ENCODE peak calls at places on chromosomes 13 and 19, in five cellular contexts. B is neural progenitor cell, N is bronchial epithelial cell, I is AG04450, E is AG09309. C is an unnamed sample.
A peak's percentile ranks its signal among the peaks of the same experiment; 100 is the strongest.

GRCh38 chr19:12596927-12597548 is 13.6 kb downstream of the ZNF490 start:
- DNase-seq in B (no peak), N (no peak), I (no peak), E (no peak), C (no peak)

GRCh38 chr13:95756072-95756471 is 79.1 kb downstream of the DNAJC3 start:
- DNase-seq in B (no peak), N (no peak), I (no peak), E (no peak), C (no peak)

GRCh38 chr13:73158851-73159250 is 100.0 kb downstream of the KLF5 start:
- DNase-seq in B (no peak), N (peak; percentile 86), I (peak; percentile 30), E (no peak), C (no peak)

GRCh38 chr19:7641288-7642276 is 4.7 kb downstream of the STXBP2 start:
- DNase-seq in B (peak; percentile 26), N (no peak), I (no peak), E (no peak), C (no peak)

GRCh38 chr19:20367811-20368294 is 197.7 kb downstream of the ZNF737 start:
- DNase-seq in B (peak; percentile 71), N (no peak), I (no peak), E (no peak), C (no peak)

GRCh38 chr13:95588721-95589120 is 36.2 kb downstream of the CLDN10 start:
- DNase-seq in B (no peak), N (peak; percentile 85), I (no peak), E (peak; percentile 13), C (no peak)

GRCh38 chr13:42753697-42754096 is 27.7 kb upstream of the FAM216B start:
- DNase-seq in B (no peak), N (no peak), I (no peak), E (no peak), C (no peak)

GRCh38 chr13:44052843-44053607 is 173.3 kb downstream of the LACC1 start:
- DNase-seq in B (peak; percentile 54), N (peak; percentile 34), I (no peak), E (peak; percentile 29), C (no peak)

GRCh38 chr13:21326155-21327030 is 132.7 kb downstream of the ZDHHC20 start:
- DNase-seq in B (peak; percentile 88), N (peak; percentile 57), I (peak; percentile 7), E (peak; percentile 29), C (peak; percentile 5)

GRCh38 chr13:112072531-112073244 is 5.7 kb downstream of the SOX1 start:
- DNase-seq in B (peak; percentile 88), N (no peak), I (no peak), E (no peak), C (no peak)

GRCh38 chr13:112217431-112217830 is 150.5 kb downstream of the SOX1 start:
- DNase-seq in B (no peak), N (no peak), I (no peak), E (no peak), C (no peak)

GRCh38 chr13:36919206-36919832 is 719 bp downstream of the SMAD9 start:
- DNase-seq in B (peak; percentile 76), N (no peak), I (no peak), E (no peak), C (peak; percentile 3)

GRCh38 chr13:30529085-30529815 is 63.5 kb upstream of the HMGB1 start:
- DNase-seq in B (no peak), N (no peak), I (no peak), E (no peak), C (no peak)

GRCh38 chr13:43720780-43721397 is 65.9 kb downstream of the ENOX1 start:
- DNase-seq in B (no peak), N (peak; percentile 81), I (no peak), E (no peak), C (no peak)

GRCh38 chr13:103288114-103288513 is 221.9 kb upstream of the SLC10A2 start:
- DNase-seq in B (no peak), N (no peak), I (no peak), E (no peak), C (no peak)

GRCh38 chr19:5093297-5093858 is 124.5 kb downstream of the KDM4B start:
- DNase-seq in B (peak; percentile 40), N (no peak), I (no peak), E (no peak), C (no peak)

GRCh38 chr19:27885361-27885760 is 1327.6 kb downstream of the UQCRFS1 start:
- DNase-seq in B (no peak), N (no peak), I (no peak), E (no peak), C (no peak)

GRCh38 chr13:70457474-70457873 is 349.2 kb upstream of the KLHL1 start:
- DNase-seq in B (no peak), N (peak; percentile 41), I (no peak), E (no peak), C (no peak)

GRCh38 chr19:6376512-6377193 is 920 bp upstream of the PSPN start:
- DNase-seq in B (no peak), N (no peak), I (no peak), E (no peak), C (no peak)

GRCh38 chr13:99027260-99027659 is 49.4 kb upstream of the DOCK9 start:
- DNase-seq in B (no peak), N (no peak), I (no peak), E (no peak), C (no peak)

GRCh38 chr13:27953671-27954405 is 15.3 kb downstream of the CDX2 start:
- DNase-seq in B (peak; percentile 95), N (peak; percentile 20), I (peak; percentile 10), E (peak; percentile 7), C (peak; percentile 11)

GRCh38 chr19:16298334-16298733 is 26.3 kb upstream of the KLF2 start:
- DNase-seq in B (no peak), N (no peak), I (no peak), E (no peak), C (no peak)
- TF ChIP-seq CTCF in B (no peak), N (no peak), I (no peak), E (no peak), C (no peak)

GRCh38 chr13:86932935-86933334 is 738.2 kb upstream of the SLITRK5 start:
- DNase-seq in B (peak; percentile 56), N (no peak), I (no peak), E (no peak), C (no peak)

DNA sequence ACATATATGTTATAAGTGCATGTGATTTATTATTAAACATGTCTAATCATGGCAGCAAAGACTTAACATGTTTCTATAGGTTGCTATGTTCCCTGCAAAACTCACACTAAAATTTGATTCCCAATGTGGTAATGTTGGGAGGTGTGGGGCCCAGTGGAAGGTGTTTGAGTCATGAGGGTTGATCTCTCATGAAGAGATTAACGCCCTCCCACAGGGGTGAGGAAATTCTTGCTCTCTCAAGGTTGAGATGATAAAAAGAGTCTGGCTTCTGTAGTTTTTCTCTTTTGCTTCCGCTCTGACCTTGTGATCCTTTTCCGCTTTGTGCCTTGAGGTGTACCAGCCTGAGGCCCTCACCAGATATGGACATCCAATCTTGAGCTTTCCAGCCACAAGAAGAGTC is 737.5 kb upstream of the SLITRK5 start:
- DNase-seq in B (peak; percentile 26), N (no peak), I (no peak), E (no peak), C (no peak)
- H3K4me3 ChIP-seq in B (no peak overlapping the region), N (no peak overlapping the region), I (no peak overlapping the region), E (no peak overlapping the region), C (no peak overlapping the region)

GRCh38 chr19:50155520-50156109 is 7.5 kb downstream of the IZUMO2 start:
- DNase-seq in B (peak; percentile 9), N (no peak), I (no peak), E (no peak), C (no peak)
- TF ChIP-seq CTCF in B (peak; percentile 29), N (no peak), I (peak; percentile 7), E (no peak), C (no peak)

GRCh38 chr19:861099-861755 is 1.8 kb downstream of the CFD start:
- DNase-seq in B (no peak), N (no peak), I (no peak), E (no peak), C (no peak)

GRCh38 chr19:861756-862528 is 2.5 kb downstream of the CFD start:
- DNase-seq in B (peak; percentile 88), N (peak; percentile 48), I (no peak), E (no peak), C (no peak)

GRCh38 chr19:858284-858683 is 1.2 kb upstream of the CFD start:
- DNase-seq in B (no peak), N (no peak), I (no peak), E (no peak), C (no peak)

GRCh38 chr19:860481-861098 is 1.1 kb downstream of the CFD start:
- DNase-seq in B (peak; percentile 75), N (peak; percentile 27), I (peak; percentile 50), E (no peak), C (no peak)

GRCh38 chr19:858868-859843 is at the start of gene CFD:
- DNase-seq in B (no peak), N (no peak), I (no peak), E (no peak), C (no peak)
- H3K4me3 ChIP-seq in B (peak within 1 kb of the TSS; percentile 42), N (peak within 1 kb of the TSS; percentile 36), I (peak within 1 kb of the TSS; percentile 49), E (peak within 1 kb of the TSS; percentile 33), C (peak within 1 kb of the TSS; percentile 32)

GRCh38 chr13:92044351-92044750 is 645.9 kb downstream of the GPC5 start:
- DNase-seq in B (no peak), N (no peak), I (no peak), E (no peak), C (no peak)
- TF ChIP-seq CTCF in B (no peak), N (no peak), I (no peak), E (no peak), C (no peak)

DNA sequence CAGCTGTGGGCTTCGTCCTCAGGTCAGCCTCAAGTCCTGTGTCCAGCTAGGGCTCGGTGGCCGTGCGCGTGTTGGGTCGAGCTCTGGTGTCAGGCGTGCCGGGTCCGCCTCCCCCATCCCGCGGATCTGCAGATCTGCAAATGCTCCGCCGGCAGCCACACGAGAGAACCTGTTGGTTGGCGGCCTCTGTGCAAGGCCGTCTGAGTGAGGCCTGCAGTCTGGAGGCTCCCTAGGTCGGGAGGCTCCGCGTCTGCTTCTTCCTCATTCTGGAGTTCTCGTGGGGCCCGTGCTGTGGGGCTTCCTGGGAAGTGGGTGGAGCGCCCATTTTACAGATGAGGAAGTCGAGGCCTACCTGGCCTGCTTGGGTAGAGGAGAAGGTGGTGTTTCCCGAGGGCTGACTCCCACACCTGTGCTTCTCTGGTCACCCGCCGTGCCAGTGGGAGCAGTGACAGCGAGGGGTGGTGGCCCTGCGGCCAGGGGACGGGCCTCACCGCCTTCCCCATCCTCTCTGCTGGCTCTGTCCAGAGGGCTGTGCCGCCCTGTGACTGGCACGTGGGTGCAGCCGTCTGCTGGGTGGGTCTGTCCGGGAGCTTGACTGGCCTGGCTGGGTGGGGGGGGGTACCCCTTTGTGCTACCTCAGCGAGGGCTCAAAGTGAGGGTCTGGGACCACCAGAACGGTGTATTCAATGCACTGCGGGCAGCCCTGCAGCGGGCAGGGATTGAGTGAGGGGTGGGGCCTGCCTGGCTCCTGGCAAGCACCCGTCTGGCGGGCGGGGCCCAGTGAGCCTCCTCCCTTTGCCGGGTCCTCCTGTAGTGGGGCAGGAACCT is 3.3 kb downstream of the CSNK1G2 start:
- DNase-seq in B (no peak), N (no peak), I (no peak), E (no peak), C (no peak)
- H3K4me3 ChIP-seq in B (no peak overlapping the region), N (no peak overlapping the region), I (no peak overlapping the region), E (no peak overlapping the region), C (no peak overlapping the region)

GRCh38 chr19:49799798-49800376 is 13.2 kb downstream of the FUZ start:
- DNase-seq in B (peak; percentile 57), N (no peak), I (no peak), E (no peak), C (no peak)
- TF ChIP-seq CTCF in B (peak; percentile 48), N (no peak), I (no peak), E (peak; percentile 18), C (peak; percentile 17)

GRCh38 chr19:55188620-55189019 is 8.5 kb upstream of the SYT5 start:
- DNase-seq in B (no peak), N (peak; percentile 13), I (no peak), E (no peak), C (no peak)
- H3K4me3 ChIP-seq in B (no peak overlapping the region), N (no peak overlapping the region), I (no peak overlapping the region), E (no peak overlapping the region), C (no peak overlapping the region)